ENCODE peak calls at places on chromosomes 11 and 22, in nine cellular contexts. One of them, this sample, is unnamed.

GRCh38 chr11:45151362-45151982 is 5.0 kb downstream of the PRDM11 start:
- DNase-seq in activated CD4-positive, alpha-beta T cell treated with anti-CD3 and anti-CD28 coated beads, Interleukin-2, amount 50 U/mL, for 48 hours: no peak
- DNase-seq in Kasumi-1: no peak
- DNase-seq in CD8-positive, alpha-beta memory T cell: no peak
- DNase-seq in effector CD4-positive, alpha-beta T cell: no peak
- DNase-seq in left ventricle myocardium inferior: no peak
- DNase-seq in pancreas: no peak
- DNase-seq in NCI-H69: no peak
- DNase-seq in amygdala: no peak
- DNase-seq in this sample: no peak

GRCh38 chr22:17845340-17845739 is 71.1 kb upstream of the BID start:
- DNase-seq in activated CD4-positive, alpha-beta T cell treated with anti-CD3 and anti-CD28 coated beads, Interleukin-2, amount 50 U/mL, for 48 hours: no peak
- DNase-seq in Kasumi-1: no peak
- DNase-seq in CD8-positive, alpha-beta memory T cell: no peak
- DNase-seq in effector CD4-positive, alpha-beta T cell: no peak
- DNase-seq in left ventricle myocardium inferior: no peak
- DNase-seq in pancreas: no peak
- DNase-seq in NCI-H69: no peak
- DNase-seq in amygdala: no peak
- DNase-seq in this sample: no peak

GRCh38 chr22:46671824-46672432 is 51.7 kb downstream of the GRAMD4 start:
- DNase-seq in activated CD4-positive, alpha-beta T cell treated with anti-CD3 and anti-CD28 coated beads, Interleukin-2, amount 50 U/mL, for 48 hours: no peak
- DNase-seq in Kasumi-1: no peak
- DNase-seq in CD8-positive, alpha-beta memory T cell: no peak
- DNase-seq in effector CD4-positive, alpha-beta T cell: no peak
- DNase-seq in left ventricle myocardium inferior: no peak
- DNase-seq in pancreas: no peak
- DNase-seq in NCI-H69: peak
- DNase-seq in amygdala: no peak
- DNase-seq in this sample: no peak

GRCh38 chr11:67404515-67405195 is 772 bp downstream of the TBC1D10C start:
- DNase-seq in activated CD4-positive, alpha-beta T cell treated with anti-CD3 and anti-CD28 coated beads, Interleukin-2, amount 50 U/mL, for 48 hours: peak
- DNase-seq in Kasumi-1: no peak
- DNase-seq in CD8-positive, alpha-beta memory T cell: peak
- DNase-seq in effector CD4-positive, alpha-beta T cell: peak
- DNase-seq in left ventricle myocardium inferior: no peak
- DNase-seq in pancreas: no peak
- DNase-seq in NCI-H69: no peak
- DNase-seq in amygdala: no peak
- DNase-seq in this sample: no peak

GRCh38 chr11:27392715-27393114 is 29.7 kb upstream of the CCDC34 start:
- DNase-seq in activated CD4-positive, alpha-beta T cell treated with anti-CD3 and anti-CD28 coated beads, Interleukin-2, amount 50 U/mL, for 48 hours: no peak
- DNase-seq in Kasumi-1: no peak
- DNase-seq in CD8-positive, alpha-beta memory T cell: no peak
- DNase-seq in effector CD4-positive, alpha-beta T cell: no peak
- DNase-seq in left ventricle myocardium inferior: no peak
- DNase-seq in pancreas: no peak
- DNase-seq in NCI-H69: peak
- DNase-seq in amygdala: no peak
- DNase-seq in this sample: no peak

GRCh38 chr11:80844110-80844509 is 1403.3 kb upstream of the TENM4 start:
- DNase-seq in activated CD4-positive, alpha-beta T cell treated with anti-CD3 and anti-CD28 coated beads, Interleukin-2, amount 50 U/mL, for 48 hours: no peak
- DNase-seq in Kasumi-1: no peak
- DNase-seq in CD8-positive, alpha-beta memory T cell: no peak
- DNase-seq in effector CD4-positive, alpha-beta T cell: no peak
- DNase-seq in left ventricle myocardium inferior: no peak
- DNase-seq in pancreas: no peak
- DNase-seq in NCI-H69: no peak
- DNase-seq in amygdala: no peak
- DNase-seq in this sample: no peak

GRCh38 chr11:57426754-57427691 is at the start of gene SLC43A3:
- DNase-seq in activated CD4-positive, alpha-beta T cell treated with anti-CD3 and anti-CD28 coated beads, Interleukin-2, amount 50 U/mL, for 48 hours: peak
- DNase-seq in Kasumi-1: peak
- DNase-seq in CD8-positive, alpha-beta memory T cell: peak
- DNase-seq in effector CD4-positive, alpha-beta T cell: peak
- DNase-seq in left ventricle myocardium inferior: peak
- DNase-seq in pancreas: peak
- DNase-seq in NCI-H69: peak
- DNase-seq in amygdala: no peak
- DNase-seq in this sample: no peak

GRCh38 chr22:49481651-49482399 is 345.8 kb downstream of the BRD1 start:
- DNase-seq in activated CD4-positive, alpha-beta T cell treated with anti-CD3 and anti-CD28 coated beads, Interleukin-2, amount 50 U/mL, for 48 hours: no peak
- DNase-seq in Kasumi-1: peak
- DNase-seq in CD8-positive, alpha-beta memory T cell: no peak
- DNase-seq in effector CD4-positive, alpha-beta T cell: no peak
- DNase-seq in left ventricle myocardium inferior: no peak
- DNase-seq in pancreas: no peak
- DNase-seq in NCI-H69: peak
- DNase-seq in amygdala: no peak
- DNase-seq in this sample: no peak

GRCh38 chr22:44496844-44497217 is 1.2 kb downstream of the RTL6 start:
- DNase-seq in activated CD4-positive, alpha-beta T cell treated with anti-CD3 and anti-CD28 coated beads, Interleukin-2, amount 50 U/mL, for 48 hours: no peak
- DNase-seq in Kasumi-1: no peak
- DNase-seq in CD8-positive, alpha-beta memory T cell: no peak
- DNase-seq in effector CD4-positive, alpha-beta T cell: no peak
- DNase-seq in left ventricle myocardium inferior: no peak
- DNase-seq in pancreas: peak
- DNase-seq in NCI-H69: no peak
- DNase-seq in amygdala: no peak
- DNase-seq in this sample: no peak

GRCh38 chr11:22582011-22582410 is 43.6 kb downstream of the FANCF start:
- DNase-seq in activated CD4-positive, alpha-beta T cell treated with anti-CD3 and anti-CD28 coated beads, Interleukin-2, amount 50 U/mL, for 48 hours: no peak
- DNase-seq in Kasumi-1: no peak
- DNase-seq in CD8-positive, alpha-beta memory T cell: no peak
- DNase-seq in effector CD4-positive, alpha-beta T cell: no peak
- DNase-seq in left ventricle myocardium inferior: no peak
- DNase-seq in pancreas: no peak
- DNase-seq in NCI-H69: no peak
- DNase-seq in amygdala: no peak
- DNase-seq in this sample: no peak

GRCh38 chr11:57546869-57547518 is 9.6 kb downstream of the SMTNL1 start:
- DNase-seq in activated CD4-positive, alpha-beta T cell treated with anti-CD3 and anti-CD28 coated beads, Interleukin-2, amount 50 U/mL, for 48 hours: no peak
- DNase-seq in Kasumi-1: no peak
- DNase-seq in CD8-positive, alpha-beta memory T cell: no peak
- DNase-seq in effector CD4-positive, alpha-beta T cell: no peak
- DNase-seq in left ventricle myocardium inferior: no peak
- DNase-seq in pancreas: no peak
- DNase-seq in NCI-H69: peak
- DNase-seq in amygdala: no peak
- DNase-seq in this sample: no peak

GRCh38 chr11:83355406-83355805 is 69.2 kb upstream of the CCDC90B start:
- DNase-seq in activated CD4-positive, alpha-beta T cell treated with anti-CD3 and anti-CD28 coated beads, Interleukin-2, amount 50 U/mL, for 48 hours: no peak
- DNase-seq in Kasumi-1: no peak
- DNase-seq in CD8-positive, alpha-beta memory T cell: no peak
- DNase-seq in effector CD4-positive, alpha-beta T cell: no peak
- DNase-seq in left ventricle myocardium inferior: no peak
- DNase-seq in pancreas: no peak
- DNase-seq in NCI-H69: no peak
- DNase-seq in amygdala: no peak
- DNase-seq in this sample: no peak

GRCh38 chr22:25404923-25405853 is 159.3 kb upstream of the GRK3 start:
- DNase-seq in activated CD4-positive, alpha-beta T cell treated with anti-CD3 and anti-CD28 coated beads, Interleukin-2, amount 50 U/mL, for 48 hours: peak
- DNase-seq in Kasumi-1: peak
- DNase-seq in CD8-positive, alpha-beta memory T cell: peak
- DNase-seq in effector CD4-positive, alpha-beta T cell: peak
- DNase-seq in left ventricle myocardium inferior: peak
- DNase-seq in pancreas: peak
- DNase-seq in NCI-H69: peak
- DNase-seq in amygdala: peak
- DNase-seq in this sample: no peak

GRCh38 chr22:42326786-42327185 is 56.3 kb upstream of the TCF20 start:
- DNase-seq in activated CD4-positive, alpha-beta T cell treated with anti-CD3 and anti-CD28 coated beads, Interleukin-2, amount 50 U/mL, for 48 hours: no peak
- DNase-seq in Kasumi-1: no peak
- DNase-seq in CD8-positive, alpha-beta memory T cell: no peak
- DNase-seq in effector CD4-positive, alpha-beta T cell: no peak
- DNase-seq in left ventricle myocardium inferior: no peak
- DNase-seq in pancreas: no peak
- DNase-seq in NCI-H69: no peak
- DNase-seq in amygdala: no peak
- DNase-seq in this sample: no peak

GRCh38 chr11:64713031-64713780 is 9.8 kb downstream of the NRXN2 start:
- DNase-seq in activated CD4-positive, alpha-beta T cell treated with anti-CD3 and anti-CD28 coated beads, Interleukin-2, amount 50 U/mL, for 48 hours: no peak
- DNase-seq in Kasumi-1: no peak
- DNase-seq in CD8-positive, alpha-beta memory T cell: no peak
- DNase-seq in effector CD4-positive, alpha-beta T cell: no peak
- DNase-seq in left ventricle myocardium inferior: peak
- DNase-seq in pancreas: no peak
- DNase-seq in NCI-H69: peak
- DNase-seq in amygdala: no peak
- DNase-seq in this sample: peak

GRCh38 chr22:24996420-24996952 is 44.0 kb downstream of the KIAA1671 start:
- DNase-seq in activated CD4-positive, alpha-beta T cell treated with anti-CD3 and anti-CD28 coated beads, Interleukin-2, amount 50 U/mL, for 48 hours: no peak
- DNase-seq in Kasumi-1: no peak
- DNase-seq in CD8-positive, alpha-beta memory T cell: no peak
- DNase-seq in effector CD4-positive, alpha-beta T cell: no peak
- DNase-seq in left ventricle myocardium inferior: no peak
- DNase-seq in pancreas: no peak
- DNase-seq in NCI-H69: peak
- DNase-seq in amygdala: no peak
- DNase-seq in this sample: no peak

GRCh38 chr11:64727131-64727530 is 4.1 kb upstream of the NRXN2 start:
- DNase-seq in activated CD4-positive, alpha-beta T cell treated with anti-CD3 and anti-CD28 coated beads, Interleukin-2, amount 50 U/mL, for 48 hours: no peak
- DNase-seq in Kasumi-1: no peak
- DNase-seq in CD8-positive, alpha-beta memory T cell: no peak
- DNase-seq in effector CD4-positive, alpha-beta T cell: no peak
- DNase-seq in left ventricle myocardium inferior: no peak
- DNase-seq in pancreas: no peak
- DNase-seq in NCI-H69: no peak
- DNase-seq in amygdala: no peak
- DNase-seq in this sample: no peak

GRCh38 chr11:27052668-27053067 is 12.1 kb downstream of the BBOX1 start:
- DNase-seq in activated CD4-positive, alpha-beta T cell treated with anti-CD3 and anti-CD28 coated beads, Interleukin-2, amount 50 U/mL, for 48 hours: no peak
- DNase-seq in Kasumi-1: no peak
- DNase-seq in CD8-positive, alpha-beta memory T cell: no peak
- DNase-seq in effector CD4-positive, alpha-beta T cell: no peak
- DNase-seq in left ventricle myocardium inferior: no peak
- DNase-seq in pancreas: no peak
- DNase-seq in NCI-H69: no peak
- DNase-seq in amygdala: no peak
- DNase-seq in this sample: no peak

GRCh38 chr22:21457023-21457787 is 10.0 kb upstream of the TMEM191C start:
- DNase-seq in activated CD4-positive, alpha-beta T cell treated with anti-CD3 and anti-CD28 coated beads, Interleukin-2, amount 50 U/mL, for 48 hours: no peak
- DNase-seq in Kasumi-1: no peak
- DNase-seq in CD8-positive, alpha-beta memory T cell: no peak
- DNase-seq in effector CD4-positive, alpha-beta T cell: no peak
- DNase-seq in left ventricle myocardium inferior: no peak
- DNase-seq in pancreas: peak
- DNase-seq in NCI-H69: no peak
- DNase-seq in amygdala: no peak
- DNase-seq in this sample: no peak

GRCh38 chr22:20319041-20319744 is 667 bp downstream of the DGCR6L start:
- DNase-seq in activated CD4-positive, alpha-beta T cell treated with anti-CD3 and anti-CD28 coated beads, Interleukin-2, amount 50 U/mL, for 48 hours: no peak
- DNase-seq in Kasumi-1: no peak
- DNase-seq in CD8-positive, alpha-beta memory T cell: peak
- DNase-seq in effector CD4-positive, alpha-beta T cell: no peak
- DNase-seq in left ventricle myocardium inferior: no peak
- DNase-seq in pancreas: no peak
- DNase-seq in NCI-H69: peak
- DNase-seq in amygdala: no peak
- DNase-seq in this sample: no peak

GRCh38 chr22:20155330-20156041 is 4.6 kb upstream of the CCDC188 start:
- DNase-seq in activated CD4-positive, alpha-beta T cell treated with anti-CD3 and anti-CD28 coated beads, Interleukin-2, amount 50 U/mL, for 48 hours: no peak
- DNase-seq in Kasumi-1: no peak
- DNase-seq in CD8-positive, alpha-beta memory T cell: no peak
- DNase-seq in effector CD4-positive, alpha-beta T cell: no peak
- DNase-seq in left ventricle myocardium inferior: peak
- DNase-seq in pancreas: no peak
- DNase-seq in NCI-H69: peak
- DNase-seq in amygdala: peak
- DNase-seq in this sample: no peak

GRCh38 chr11:94171693-94172440 is 43.2 kb downstream of the PANX1 start:
- DNase-seq in activated CD4-positive, alpha-beta T cell treated with anti-CD3 and anti-CD28 coated beads, Interleukin-2, amount 50 U/mL, for 48 hours: peak
- DNase-seq in Kasumi-1: peak
- DNase-seq in CD8-positive, alpha-beta memory T cell: no peak
- DNase-seq in effector CD4-positive, alpha-beta T cell: no peak
- DNase-seq in left ventricle myocardium inferior: no peak
- DNase-seq in pancreas: no peak
- DNase-seq in NCI-H69: peak
- DNase-seq in amygdala: no peak
- DNase-seq in this sample: no peak

GRCh38 chr22:49331878-49332277 is 495.8 kb downstream of the BRD1 start:
- DNase-seq in activated CD4-positive, alpha-beta T cell treated with anti-CD3 and anti-CD28 coated beads, Interleukin-2, amount 50 U/mL, for 48 hours: no peak
- DNase-seq in Kasumi-1: no peak
- DNase-seq in CD8-positive, alpha-beta memory T cell: no peak
- DNase-seq in effector CD4-positive, alpha-beta T cell: no peak
- DNase-seq in left ventricle myocardium inferior: no peak
- DNase-seq in pancreas: no peak
- DNase-seq in NCI-H69: no peak
- DNase-seq in amygdala: no peak
- DNase-seq in this sample: no peak

GRCh38 chr11:59429924-59430516 is 3.8 kb upstream of the OR5A2 start:
- DNase-seq in activated CD4-positive, alpha-beta T cell treated with anti-CD3 and anti-CD28 coated beads, Interleukin-2, amount 50 U/mL, for 48 hours: no peak
- DNase-seq in Kasumi-1: peak
- DNase-seq in CD8-positive, alpha-beta memory T cell: no peak
- DNase-seq in effector CD4-positive, alpha-beta T cell: peak
- DNase-seq in left ventricle myocardium inferior: no peak
- DNase-seq in pancreas: no peak
- DNase-seq in NCI-H69: peak
- DNase-seq in amygdala: no peak
- DNase-seq in this sample: no peak

GRCh38 chr11:28743101-28743550 is 634.9 kb downstream of the METTL15 start:
- DNase-seq in activated CD4-positive, alpha-beta T cell treated with anti-CD3 and anti-CD28 coated beads, Interleukin-2, amount 50 U/mL, for 48 hours: no peak
- DNase-seq in Kasumi-1: no peak
- DNase-seq in CD8-positive, alpha-beta memory T cell: no peak
- DNase-seq in effector CD4-positive, alpha-beta T cell: no peak
- DNase-seq in left ventricle myocardium inferior: no peak
- DNase-seq in pancreas: no peak
- DNase-seq in NCI-H69: peak
- DNase-seq in amygdala: no peak
- DNase-seq in this sample: no peak

GRCh38 chr11:126588630-126589491 is 233.4 kb downstream of the ST3GAL4 start:
- DNase-seq in activated CD4-positive, alpha-beta T cell treated with anti-CD3 and anti-CD28 coated beads, Interleukin-2, amount 50 U/mL, for 48 hours: no peak
- DNase-seq in Kasumi-1: no peak
- DNase-seq in CD8-positive, alpha-beta memory T cell: no peak
- DNase-seq in effector CD4-positive, alpha-beta T cell: no peak
- DNase-seq in left ventricle myocardium inferior: no peak
- DNase-seq in pancreas: no peak
- DNase-seq in NCI-H69: peak
- DNase-seq in amygdala: no peak
- DNase-seq in this sample: peak

GRCh38 chr11:11016943-11017342 is 159.1 kb upstream of the ZBED5 start:
- DNase-seq in activated CD4-positive, alpha-beta T cell treated with anti-CD3 and anti-CD28 coated beads, Interleukin-2, amount 50 U/mL, for 48 hours: no peak
- DNase-seq in Kasumi-1: no peak
- DNase-seq in CD8-positive, alpha-beta memory T cell: no peak
- DNase-seq in effector CD4-positive, alpha-beta T cell: no peak
- DNase-seq in left ventricle myocardium inferior: no peak
- DNase-seq in pancreas: no peak
- DNase-seq in NCI-H69: no peak
- DNase-seq in amygdala: no peak
- DNase-seq in this sample: no peak